ENCODE peak calls at places on chromosomes 5 and 9, in four cellular contexts. One of them, this sample, is unnamed.

GRCh38 chr9:119074017-119074416 is 295.2 kb downstream of the BRINP1 start:
- DNase-seq in non-pigmented ciliary epithelial cell: no peak
- DNase-seq in type B pancreatic cell: no peak
- DNase-seq in cardiac muscle cell: peak; percentile 77
- DNase-seq in this sample: no peak

GRCh38 chr5:178424141-178424855 is 165.9 kb downstream of the COL23A1 start:
- DNase-seq in non-pigmented ciliary epithelial cell: no peak
- DNase-seq in type B pancreatic cell: no peak
- DNase-seq in cardiac muscle cell: no peak
- DNase-seq in this sample: no peak

GRCh38 chr5:33675958-33676464 is 215.8 kb downstream of the ADAMTS12 start:
- DNase-seq in non-pigmented ciliary epithelial cell: no peak
- DNase-seq in type B pancreatic cell: no peak
- DNase-seq in cardiac muscle cell: no peak
- DNase-seq in this sample: no peak

GRCh38 chr5:66603164-66603563 is 7.0 kb downstream of the MAST4 start:
- DNase-seq in non-pigmented ciliary epithelial cell: no peak
- DNase-seq in type B pancreatic cell: no peak
- DNase-seq in cardiac muscle cell: no peak
- DNase-seq in this sample: no peak

GRCh38 chr5:135154197-135154596 is 120.2 kb upstream of the PITX1 start:
- DNase-seq in non-pigmented ciliary epithelial cell: no peak
- DNase-seq in type B pancreatic cell: no peak
- DNase-seq in cardiac muscle cell: no peak
- DNase-seq in this sample: no peak

GRCh38 chr5:72498284-72498683 is 8.9 kb downstream of the ZNF366 start:
- DNase-seq in non-pigmented ciliary epithelial cell: peak; percentile 40
- DNase-seq in type B pancreatic cell: no peak
- DNase-seq in cardiac muscle cell: no peak
- DNase-seq in this sample: no peak

GRCh38 chr5:143638654-143639053 is 173.3 kb upstream of the HMHB1 start:
- DNase-seq in non-pigmented ciliary epithelial cell: no peak
- DNase-seq in type B pancreatic cell: no peak
- DNase-seq in cardiac muscle cell: no peak
- DNase-seq in this sample: no peak

GRCh38 chr9:73577867-73578266 is 426.2 kb downstream of the ANXA1 start:
- DNase-seq in non-pigmented ciliary epithelial cell: peak; percentile 38
- DNase-seq in type B pancreatic cell: no peak
- DNase-seq in cardiac muscle cell: peak; percentile 36
- DNase-seq in this sample: peak; percentile 36

GRCh38 chr9:133403766-133404439 is 13.9 kb downstream of the REXO4 start:
- DNase-seq in non-pigmented ciliary epithelial cell: no peak
- DNase-seq in type B pancreatic cell: no peak
- DNase-seq in cardiac muscle cell: no peak
- DNase-seq in this sample: peak; percentile 49

GRCh38 chr5:134466241-134467069 is 54.8 kb upstream of the CDKN2AIPNL start:
- DNase-seq in non-pigmented ciliary epithelial cell: no peak
- DNase-seq in type B pancreatic cell: peak; percentile 74
- DNase-seq in cardiac muscle cell: peak; percentile 78
- DNase-seq in this sample: peak; percentile 94

GRCh38 chr9:16282216-16282615 is 588.3 kb downstream of the BNC2 start:
- DNase-seq in non-pigmented ciliary epithelial cell: no peak
- DNase-seq in type B pancreatic cell: no peak
- DNase-seq in cardiac muscle cell: no peak
- DNase-seq in this sample: peak; percentile 33

GRCh38 chr9:20981486-20981885 is 50.0 kb downstream of the HACD4 start:
- DNase-seq in non-pigmented ciliary epithelial cell: peak; percentile 67
- DNase-seq in type B pancreatic cell: no peak
- DNase-seq in cardiac muscle cell: no peak
- DNase-seq in this sample: peak; percentile 13

GRCh38 chr5:25006734-25007133 is 362.0 kb upstream of the CDH10 start:
- DNase-seq in non-pigmented ciliary epithelial cell: peak; percentile 5
- DNase-seq in type B pancreatic cell: no peak
- DNase-seq in cardiac muscle cell: peak; percentile 52
- DNase-seq in this sample: peak; percentile 44